ENCODE peak calls at places on chromosome 18, in seven cellular contexts. F is HTR-8/SVneo, Y is LoVo, Z is retina, G is HT-29, I is hypothalamus, L is AML-193. H is an unnamed sample.

GRCh38 chr18:25305584-25305983 is 46.4 kb downstream of the ZNF521 start:
- DNase-seq in F (no peak), Z (no peak), G (no peak), L (no peak), I (no peak), Y (no peak), H (no peak)

GRCh38 chr18:77529492-77529891 is 279.8 kb downstream of the GALR1 start:
- DNase-seq in I (no peak), G (no peak), Y (no peak), Z (no peak), L (no peak), F (no peak), H (no peak)

GRCh38 chr18:961644-962355 is 57.1 kb downstream of the ADCYAP1 start:
- DNase-seq in G (peak), Y (peak), L (peak), F (peak), I (peak), Z (peak), H (peak)

GRCh38 chr18:31741096-31741735 is 19.5 kb downstream of the SLC25A52 start:
- DNase-seq in I (peak), F (no peak), L (peak), G (peak), Y (peak), Z (no peak), H (peak)

GRCh38 chr18:2547477-2548087 is 23.7 kb downstream of the METTL4 start:
- DNase-seq in F (peak), G (peak), Z (peak), L (peak), Y (peak), I (no peak), H (no peak)

GRCh38 chr18:49762191-49763077 is 50.9 kb downstream of the ACAA2 start:
- DNase-seq in F (no peak), L (no peak), G (no peak), Y (no peak), I (no peak), Z (no peak), H (no peak)

GRCh38 chr18:2256577-2256976 is 314.7 kb downstream of the METTL4 start:
- DNase-seq in F (no peak), L (peak), I (no peak), G (no peak), Y (no peak), Z (no peak), H (no peak)

GRCh38 chr18:44693030-44693784 is 12.5 kb downstream of the SETBP1 start:
- DNase-seq in Z (no peak), Y (no peak), L (no peak), G (no peak), F (no peak), I (no peak), H (no peak)

GRCh38 chr18:34550156-34550555 is 159.9 kb upstream of the DTNA start:
- DNase-seq in I (no peak), Y (no peak), Z (no peak), L (no peak), F (no peak), G (no peak), H (no peak)

GRCh38 chr18:50817898-50818250 is 1.9 kb downstream of the MRO start:
- DNase-seq in Z (no peak), Y (no peak), I (no peak), F (no peak), L (no peak), G (no peak), H (no peak)

GRCh38 chr18:607930-608329 is 11.1 kb downstream of the CLUL1 start:
- DNase-seq in I (no peak), Y (no peak), L (no peak), Z (no peak), G (no peak), F (no peak), H (no peak)

GRCh38 chr18:24632158-24632988 is 171.9 kb downstream of the HRH4 start:
- DNase-seq in Z (no peak), G (no peak), F (no peak), I (no peak), Y (no peak), L (no peak), H (no peak)

GRCh38 chr18:79321625-79322024 is 74.1 kb upstream of the NFATC1 start:
- DNase-seq in F (no peak), L (no peak), Y (no peak), G (no peak), I (no peak), Z (no peak), H (no peak)

GRCh38 chr18:75104483-75104882 is 104.5 kb downstream of the PTGR3 start:
- DNase-seq in Y (no peak), G (no peak), L (no peak), Z (no peak), I (no peak), F (no peak), H (no peak)

GRCh38 chr18:79496237-79496977 is 100.7 kb downstream of the NFATC1 start:
- DNase-seq in L (no peak), I (no peak), Z (no peak), F (no peak), G (no peak), Y (no peak), H (no peak)

GRCh38 chr18:56200381-56200831 is 438.0 kb downstream of the TXNL1 start:
- DNase-seq in G (no peak), Z (no peak), I (no peak), Y (no peak), L (no peak), F (peak), H (no peak)

GRCh38 chr18:22999212-22999611 is 66.1 kb downstream of the RBBP8 start:
- DNase-seq in I (no peak), G (no peak), L (no peak), Z (no peak), Y (no peak), F (no peak), H (no peak)

GRCh38 chr18:70520867-70521266 is 232.0 kb downstream of the SOCS6 start:
- DNase-seq in I (no peak), F (no peak), G (no peak), Y (no peak), L (no peak), Z (no peak), H (no peak)

GRCh38 chr18:6058941-6059340 is 163.6 kb upstream of the TMEM200C start:
- DNase-seq in L (no peak), G (no peak), Y (no peak), F (no peak), Z (peak), I (no peak), H (no peak)

GRCh38 chr18:58393295-58393694 is 235.6 kb downstream of the ALPK2 start:
- DNase-seq in L (no peak), I (no peak), G (no peak), F (no peak), Y (no peak), Z (no peak), H (no peak)